ENCODE peak calls at places on chromosomes 11 and 22, in five cellular contexts. T, V, C, Z and D are unnamed samples.

GRCh38 chr11:16839821-16840220 is 101.4 kb downstream of the C11orf58 start:
- DNase-seq in T (no peak), V (no peak), C (no peak), Z (no peak), D (no peak)

GRCh38 chr11:120658071-120658423 is 146.5 kb downstream of the GRIK4 start:
- DNase-seq in T (no peak), V (no peak), C (no peak), Z (no peak), D (no peak)

GRCh38 chr22:29267462-29267857 is 321 bp downstream of the RHBDD3 start:
- DNase-seq in T (no peak), V (no peak), C (no peak), Z (no peak), D (peak)

GRCh38 chr11:425301-425700 is 10.5 kb upstream of the SIGIRR start:
- DNase-seq in T (no peak), V (no peak), C (no peak), Z (no peak), D (no peak)

GRCh38 chr11:102552447-102553200 is 22.1 kb upstream of the MMP7 start:
- DNase-seq in T (no peak), V (no peak), C (peak), Z (no peak), D (peak)

GRCh38 chr11:93491941-93492340 is 51.2 kb downstream of the SMCO4 start:
- DNase-seq in T (no peak), V (no peak), C (no peak), Z (no peak), D (no peak)

GRCh38 chr11:117816151-117816741 is 8.3 kb downstream of the FXYD2 start:
- DNase-seq in T (no peak), V (no peak), C (no peak), Z (no peak), D (peak)

GRCh38 chr11:5625281-5625680 is 480 bp downstream of the TRIM34 start:
- DNase-seq in T (no peak), V (no peak), C (no peak), Z (no peak), D (peak)

GRCh38 chr11:59625703-59626102 is 10.1 kb upstream of the OSBP start:
- DNase-seq in T (no peak), V (no peak), C (no peak), Z (no peak), D (no peak)

GRCh38 chr11:65577756-65578109 is 1.9 kb downstream of the EHBP1L1 start:
- DNase-seq in T (no peak), V (no peak), C (no peak), Z (no peak), D (no peak)

GRCh38 chr11:124798991-124799383 is 1.2 kb downstream of the MSANTD2 start:
- DNase-seq in T (no peak), V (no peak), C (peak), Z (no peak), D (peak)

GRCh38 chr11:36056160-36056751 is 112.4 kb downstream of the LDLRAD3 start:
- DNase-seq in T (no peak), V (no peak), C (no peak), Z (no peak), D (peak)

GRCh38 chr11:91097069-91097468 is 874.2 kb upstream of the CHORDC1 start:
- DNase-seq in T (no peak), V (no peak), C (no peak), Z (no peak), D (no peak)

GRCh38 chr22:29213481-29213880 is 7.8 kb downstream of the EMID1 start:
- DNase-seq in T (no peak), V (no peak), C (no peak), Z (no peak), D (no peak)

GRCh38 chr22:40258463-40259046 is 80.8 kb downstream of the TNRC6B start:
- DNase-seq in T (no peak), V (no peak), C (no peak), Z (no peak), D (no peak)